ENCODE peak calls at places on chromosomes 6 and 20, in five cellular contexts. T, Z, H, N and E are unnamed samples.

GRCh38 chr6:7270320-7271204 is 42.4 kb downstream of the SSR1 start:
- DNase-seq in T (no peak), Z (no peak), H (no peak), N (no peak), E (no peak)

GRCh38 chr6:40166963-40167362 is 232.7 kb upstream of the MOCS1 start:
- DNase-seq in T (no peak), Z (no peak), H (no peak), N (no peak), E (no peak)

GRCh38 chr6:28587746-28588075 is 62.0 kb downstream of the GPX5 start:
- DNase-seq in T (no peak), Z (no peak), H (no peak), N (no peak), E (peak; percentile 30)

GRCh38 chr6:12164508-12164770 is 125.7 kb upstream of the EDN1 start:
- DNase-seq in T (no peak), Z (no peak), H (no peak), N (no peak), E (no peak)

GRCh38 chr6:20173833-20174796 is 38.2 kb downstream of the MBOAT1 start:
- DNase-seq in T (no peak), Z (no peak), H (no peak), N (no peak), E (no peak)

GRCh38 chr20:3924304-3925112 is 35.3 kb downstream of the PANK2 start:
- DNase-seq in T (no peak), Z (peak; percentile 61), H (no peak), N (no peak), E (no peak)

GRCh38 chr20:48008850-48009535 is 223.7 kb upstream of the SULF2 start:
- DNase-seq in T (no peak), Z (no peak), H (no peak), N (no peak), E (peak; percentile 29)

GRCh38 chr6:43846556-43846955 is 76.5 kb downstream of the VEGFA start:
- DNase-seq in T (no peak), Z (no peak), H (peak; percentile 81), N (no peak), E (peak; percentile 53)

GRCh38 chr6:24919404-24919892 is 16.3 kb downstream of the RIPOR2 start:
- DNase-seq in T (no peak), Z (no peak), H (no peak), N (no peak), E (peak; percentile 18)

GRCh38 chr6:112502348-112503130 is 155.4 kb downstream of the RFPL4B start:
- DNase-seq in T (no peak), Z (no peak), H (no peak), N (no peak), E (peak; percentile 56)

GRCh38 chr20:16672299-16672698 is 57.5 kb upstream of the SNRPB2 start:
- DNase-seq in T (no peak), Z (no peak), H (no peak), N (no peak), E (no peak)

GRCh38 chr6:29524444-29524843 is 35.1 kb downstream of the UBD start:
- DNase-seq in T (no peak), Z (no peak), H (no peak), N (no peak), E (no peak)

GRCh38 chr6:43771210-43771857 is 1.3 kb downstream of the VEGFA start:
- DNase-seq in T (peak; percentile 81), Z (peak; percentile 73), H (no peak), N (peak; percentile 53), E (peak; percentile 59)

GRCh38 chr20:46010491-46011405 is 2.0 kb downstream of the MMP9 start:
- DNase-seq in T (peak; percentile 51), Z (no peak), H (no peak), N (no peak), E (no peak)

GRCh38 chr20:8389381-8390368 is 257.6 kb downstream of the PLCB1 start:
- DNase-seq in T (no peak), Z (no peak), H (peak; percentile 14), N (peak; percentile 69), E (peak; percentile 73)

GRCh38 chr6:105445461-105445860 is 42.6 kb upstream of the PREP start:
- DNase-seq in T (no peak), Z (no peak), H (no peak), N (no peak), E (no peak)

GRCh38 chr6:90083891-90084290 is 189.6 kb downstream of the GJA10 start:
- DNase-seq in T (peak; percentile 54), Z (no peak), H (no peak), N (no peak), E (no peak)

GRCh38 chr20:13692802-13693736 is 54.3 kb upstream of the TASP1 start:
- DNase-seq in T (no peak), Z (no peak), H (no peak), N (no peak), E (no peak)

GRCh38 chr20:32050851-32051556 is 1.0 kb upstream of the HCK start:
- DNase-seq in T (peak; percentile 49), Z (peak; percentile 39), H (no peak), N (no peak), E (no peak)

GRCh38 chr20:45857836-45858250 is 429 bp downstream of the ZSWIM3 start:
- DNase-seq in T (no peak), Z (no peak), H (no peak), N (no peak), E (peak; percentile 39)

GRCh38 chr20:3819413-3820047 is 817 bp upstream of the AP5S1 start:
- DNase-seq in T (no peak), Z (no peak), H (no peak), N (no peak), E (no peak)

GRCh38 chr6:149211046-149211571 is 106.4 kb upstream of the TAB2 start:
- DNase-seq in T (peak; percentile 56), Z (no peak), H (no peak), N (no peak), E (peak; percentile 37)

GRCh38 chr20:48153523-48153922 is 368.2 kb upstream of the SULF2 start:
- DNase-seq in T (no peak), Z (no peak), H (no peak), N (no peak), E (peak; percentile 12)

GRCh38 chr6:111423960-111424846 is 58.8 kb downstream of the REV3L start:
- DNase-seq in T (no peak), Z (no peak), H (peak; percentile 71), N (peak; percentile 19), E (peak; percentile 50)

GRCh38 chr6:112122758-112123157 is 35.4 kb downstream of the FAM229B start:
- DNase-seq in T (no peak), Z (no peak), H (no peak), N (no peak), E (no peak)

GRCh38 chr6:150072201-150072600 is 3.3 kb upstream of the ULBP3 start:
- DNase-seq in T (no peak), Z (peak; percentile 30), H (peak; percentile 34), N (no peak), E (no peak)

GRCh38 chr20:61587036-61587435 is 335.0 kb downstream of the CDH4 start:
- DNase-seq in T (no peak), Z (no peak), H (no peak), N (no peak), E (no peak)

DNA sequence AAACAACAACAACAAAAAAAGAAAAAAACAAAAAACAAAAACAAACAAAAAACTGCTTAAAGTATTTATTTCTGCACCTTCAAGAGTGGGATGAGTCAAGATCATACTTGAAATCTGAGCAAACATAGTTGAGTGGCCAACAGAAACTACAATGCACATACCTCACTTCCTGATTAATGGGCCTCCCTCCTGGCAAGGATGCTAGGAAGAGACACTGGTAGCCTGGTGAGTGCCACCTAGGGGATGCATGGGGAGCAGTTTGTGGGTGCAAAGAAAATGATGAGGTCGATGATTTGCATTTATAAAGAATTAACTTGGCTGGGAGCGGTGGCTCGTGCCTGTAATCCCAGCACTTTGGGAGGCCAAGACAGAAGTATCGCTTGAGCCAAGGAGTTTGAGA is 808.1 kb downstream of the MAFB start:
- DNase-seq in T (no peak), Z (no peak), H (no peak), N (no peak), E (peak; percentile 47)
- TF ChIP-seq CTCF in T (peak; percentile 37), Z (no peak), H (peak; percentile 58), N (peak; percentile 15), E (peak; percentile 45)

GRCh38 chr6:166010585-166010984 is 157.1 kb downstream of the TBXT start:
- DNase-seq in T (no peak), Z (no peak), H (no peak), N (peak; percentile 53), E (no peak)

GRCh38 chr6:166008441-166009369 is 158.9 kb downstream of the TBXT start:
- DNase-seq in T (no peak), Z (no peak), H (no peak), N (peak; percentile 50), E (peak; percentile 74)

GRCh38 chr6:166007349-166008263 is 160.0 kb downstream of the TBXT start:
- DNase-seq in T (no peak), Z (peak; percentile 75), H (no peak), N (peak; percentile 48), E (peak; percentile 80)

GRCh38 chr6:166009385-166010031 is 158.1 kb downstream of the TBXT start:
- DNase-seq in T (no peak), Z (no peak), H (no peak), N (no peak), E (no peak)

GRCh38 chr6:166010136-166010535 is 157.5 kb downstream of the TBXT start:
- DNase-seq in T (no peak), Z (no peak), H (no peak), N (no peak), E (no peak)
- H3K4me3 ChIP-seq in T (no peak overlapping the region), Z (no peak overlapping the region), H (no peak overlapping the region), N (no peak overlapping the region), E (no peak overlapping the region)

GRCh38 chr6:74991573-74992332 is 214.1 kb downstream of the COL12A1 start:
- DNase-seq in T (no peak), Z (no peak), H (no peak), N (no peak), E (peak; percentile 77)
- TF ChIP-seq CTCF in T (no peak), Z (no peak), H (peak; percentile 11), N (peak; percentile 39), E (peak; percentile 67)

DNA sequence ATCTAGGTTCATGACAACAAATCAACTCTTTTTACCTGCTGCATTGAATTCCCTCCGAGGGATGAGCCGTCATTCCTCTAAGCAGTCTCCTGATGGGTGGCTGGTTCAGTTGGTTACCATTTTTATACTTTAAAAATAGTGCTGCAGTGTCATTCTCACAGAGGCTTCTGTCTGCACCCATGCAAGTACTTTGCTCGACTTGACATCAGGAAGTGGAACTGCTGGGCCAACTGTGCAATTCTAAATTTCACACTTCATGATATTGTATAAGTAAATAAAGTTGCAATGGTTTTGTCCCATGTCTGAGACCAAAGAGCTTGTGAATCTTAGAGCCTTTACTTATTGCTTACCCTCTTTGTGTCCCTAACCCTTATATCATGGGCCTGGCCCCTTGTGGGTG is 2.5 kb downstream of the BTN3A1 start:
- DNase-seq in T (no peak), Z (no peak), H (no peak), N (no peak), E (no peak)
- H3K4me3 ChIP-seq in T (no peak overlapping the region), Z (no peak overlapping the region), H (no peak overlapping the region), N (no peak overlapping the region), E (no peak overlapping the region)